ENCODE peak calls at places on chromosomes 1 and 21, in seven cellular contexts. Q is GM23248, B is HCT116, S is MM.1S, F is GM23338, Y is PC-3, V is hepatocyte. A is an unnamed sample.

GRCh38 chr1:94940738-94941137 is 13.8 kb upstream of the CNN3 start:
- DNase-seq in Q (no peak), B (no peak), S (no peak), F (no peak), Y (no peak), V (no peak), A (no peak)

GRCh38 chr1:3650248-3651010 is 526 bp upstream of the WRAP73 start:
- DNase-seq in Q (no peak), B (no peak), S (no peak), F (no peak), Y (no peak), V (no peak), A (no peak)

GRCh38 chr1:18725231-18725895 is 94.7 kb downstream of the PAX7 start:
- DNase-seq in Q (no peak), B (no peak), S (no peak), F (peak), Y (no peak), V (no peak), A (peak)

GRCh38 chr1:92747735-92748134 is 37.2 kb downstream of the EVI5 start:
- DNase-seq in Q (peak), B (no peak), S (no peak), F (no peak), Y (no peak), V (no peak), A (no peak)

GRCh38 chr1:22133928-22134324 is 9.0 kb downstream of the WNT4 start:
- DNase-seq in Q (no peak), B (no peak), S (no peak), F (peak), Y (no peak), V (no peak), A (peak)

GRCh38 chr21:31514598-31514997 is 144.9 kb upstream of the SOD1 start:
- DNase-seq in Q (no peak), B (no peak), S (no peak), F (peak), Y (no peak), V (peak), A (peak)

GRCh38 chr1:8571200-8571984 is 246.0 kb downstream of the RERE start:
- DNase-seq in Q (peak), B (no peak), S (no peak), F (no peak), Y (peak), V (peak), A (peak)

GRCh38 chr1:186091222-186091720 is 283.8 kb downstream of the TPR start:
- DNase-seq in Q (no peak), B (no peak), S (no peak), F (no peak), Y (no peak), V (no peak), A (no peak)

GRCh38 chr1:170687625-170688024 is 23.7 kb downstream of the PRRX1 start:
- DNase-seq in Q (peak), B (no peak), S (no peak), F (no peak), Y (no peak), V (no peak), A (no peak)

GRCh38 chr1:211348547-211348946 is 21.9 kb downstream of the TRAF5 start:
- DNase-seq in Q (no peak), B (no peak), S (no peak), F (no peak), Y (no peak), V (no peak), A (no peak)

GRCh38 chr21:41466024-41466820 is 40.2 kb downstream of the MX1 start:
- DNase-seq in Q (no peak), B (no peak), S (no peak), F (no peak), Y (peak), V (no peak), A (no peak)

GRCh38 chr1:228212966-228213844 is 5.4 kb downstream of the OBSCN start:
- DNase-seq in Q (peak), B (peak), S (peak), F (peak), Y (peak), V (peak), A (peak)

GRCh38 chr1:230713915-230714764 is at the start of gene AGT:
- DNase-seq in Q (peak), B (no peak), S (no peak), F (no peak), Y (peak), V (peak), A (peak)

GRCh38 chr1:183873642-183874041 is 68.7 kb downstream of the RGL1 start:
- DNase-seq in Q (no peak), B (no peak), S (no peak), F (no peak), Y (no peak), V (no peak), A (no peak)

GRCh38 chr1:200968469-200969410 is 54.8 kb downstream of the KIF21B start:
- DNase-seq in Q (no peak), B (no peak), S (no peak), F (no peak), Y (peak), V (no peak), A (no peak)

GRCh38 chr21:45026833-45027232 is 47.5 kb upstream of the ADARB1 start:
- DNase-seq in Q (no peak), B (no peak), S (no peak), F (no peak), Y (no peak), V (peak), A (peak)

GRCh38 chr1:78549366-78549765 is 58.6 kb downstream of the PTGFR start:
- DNase-seq in Q (no peak), B (no peak), S (no peak), F (no peak), Y (no peak), V (no peak), A (no peak)

GRCh38 chr1:78541479-78541878 is 50.7 kb downstream of the PTGFR start:
- DNase-seq in Q (no peak), B (no peak), S (no peak), F (no peak), Y (no peak), V (no peak), A (no peak)

GRCh38 chr1:78543941-78544630 is 53.3 kb downstream of the PTGFR start:
- DNase-seq in Q (peak), B (no peak), S (no peak), F (no peak), Y (peak), V (no peak), A (no peak)

GRCh38 chr1:78547081-78547480 is 56.3 kb downstream of the PTGFR start:
- DNase-seq in Q (no peak), B (no peak), S (no peak), F (no peak), Y (no peak), V (no peak), A (no peak)
- H3K27ac ChIP-seq in Q (no peak), B (no peak), S (no peak), F (no peak), Y (no peak), V (no peak), A (no peak)

GRCh38 chr1:51336711-51337110 is 6.3 kb upstream of the TTC39A start:
- DNase-seq in Q (no peak), B (no peak), S (no peak), F (no peak), Y (no peak), V (no peak), A (no peak)
- TF ChIP-seq EZH2 in Q (no peak), B (no peak), S (no peak), F (no peak), Y (no peak), V (no peak), A (no peak)

GRCh38 chr1:213362598-213362997 is 311.6 kb downstream of the RPS6KC1 start:
- DNase-seq in Q (no peak), B (no peak), S (no peak), F (no peak), Y (no peak), V (no peak), A (no peak)
- TF ChIP-seq EZH2phosphoT487 in Q (no peak), B (no peak), S (no peak), F (no peak), Y (no peak), V (no peak), A (no peak)

GRCh38 chr1:68121536-68121935 is 71.1 kb upstream of the DIRAS3 start:
- DNase-seq in Q (peak), B (no peak), S (no peak), F (no peak), Y (peak), V (no peak), A (no peak)
- H3K27ac ChIP-seq in Q (peak), B (no peak), S (no peak), F (no peak), Y (peak), V (no peak), A (no peak)

DNA sequence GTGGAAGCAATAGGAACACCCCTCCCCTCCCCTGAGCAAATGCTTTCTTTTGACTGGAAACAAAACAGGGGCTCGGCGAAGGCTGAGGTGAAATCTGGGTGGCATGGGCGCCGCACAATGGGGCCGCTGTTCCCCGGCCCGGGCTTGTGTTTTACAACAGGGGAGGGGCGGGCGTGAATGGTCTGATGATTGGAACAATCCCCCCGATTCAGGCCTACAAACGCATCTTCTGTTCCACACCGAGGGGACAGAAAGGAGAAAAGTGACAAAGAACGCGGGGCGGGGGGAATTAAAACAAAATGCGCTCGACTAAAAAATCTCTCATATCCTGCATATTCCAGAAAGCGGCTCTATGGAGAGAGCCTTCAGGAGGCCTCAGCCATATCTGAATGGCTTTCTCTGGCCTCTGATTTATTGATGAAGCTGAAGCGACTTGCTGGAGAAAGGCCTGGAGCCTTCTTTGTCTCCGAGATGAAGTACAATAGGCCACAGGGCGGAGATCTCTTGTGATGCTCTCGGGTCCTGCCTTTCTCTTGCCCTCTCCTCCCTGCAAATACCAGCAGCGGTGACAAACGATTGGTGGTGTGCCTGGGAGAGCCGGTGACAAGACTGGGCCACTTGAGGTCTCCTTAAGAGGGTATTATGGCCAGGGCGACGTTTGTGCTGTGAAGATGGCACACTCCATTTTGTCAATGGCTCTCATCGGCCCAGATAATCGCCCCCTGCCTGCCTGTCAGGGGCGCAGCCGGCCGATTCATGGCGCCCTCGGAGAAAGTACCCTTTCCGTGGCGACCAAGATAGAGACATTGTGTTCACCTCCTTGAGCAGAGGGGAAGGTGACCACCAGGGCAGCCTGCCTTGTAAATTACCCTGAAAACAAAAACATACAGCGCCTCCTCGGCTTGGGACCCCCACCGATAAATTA is 47.1 kb upstream of the OLIG2 start:
- DNase-seq in Q (no peak), B (no peak), S (no peak), F (no peak), Y (no peak), V (no peak), A (peak)
- TF ChIP-seq EZH2 in Q (no peak), B (no peak), S (no peak), F (no peak), Y (no peak), V (no peak), A (no peak)

GRCh38 chr1:6044481-6045109 is 1.1 kb upstream of the KCNAB2 start:
- DNase-seq in Q (no peak), B (no peak), S (no peak), F (no peak), Y (no peak), V (no peak), A (no peak)

GRCh38 chr1:6048179-6048867 is 2.6 kb downstream of the KCNAB2 start:
- DNase-seq in Q (no peak), B (no peak), S (no peak), F (no peak), Y (no peak), V (no peak), A (no peak)

GRCh38 chr1:6043561-6043960 is 2.1 kb upstream of the KCNAB2 start:
- DNase-seq in Q (no peak), B (no peak), S (no peak), F (no peak), Y (no peak), V (no peak), A (no peak)

GRCh38 chr1:6045561-6045960 is at the start of gene KCNAB2:
- DNase-seq in Q (no peak), B (no peak), S (no peak), F (no peak), Y (no peak), V (no peak), A (no peak)

DNA sequence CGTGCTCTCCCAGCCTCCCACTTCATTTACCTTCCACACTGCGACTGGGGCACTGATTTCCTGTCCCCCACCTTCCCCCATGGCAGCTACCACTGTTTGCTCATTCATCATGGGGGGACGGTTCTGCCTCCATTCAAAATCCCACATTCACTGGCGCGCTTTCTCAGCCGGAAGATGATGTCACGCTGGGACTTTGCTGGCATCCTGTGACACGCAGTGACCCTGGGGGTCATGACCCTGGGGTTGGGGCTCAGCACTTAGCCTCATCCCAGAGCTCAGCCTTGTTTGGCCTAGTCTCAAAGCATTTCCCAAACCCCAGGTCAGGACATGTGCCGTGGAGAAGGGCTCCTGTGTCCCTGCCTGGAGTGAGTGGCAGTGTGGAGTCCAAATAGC is 582 bp upstream of the KCNAB2 start:
- DNase-seq in Q (no peak), B (no peak), S (no peak), F (no peak), Y (no peak), V (no peak), A (peak)
- TF ChIP-seq EZH2phosphoT487 in Q (no peak), B (no peak), S (no peak), F (no peak), Y (no peak), V (no peak), A (no peak)

DNA sequence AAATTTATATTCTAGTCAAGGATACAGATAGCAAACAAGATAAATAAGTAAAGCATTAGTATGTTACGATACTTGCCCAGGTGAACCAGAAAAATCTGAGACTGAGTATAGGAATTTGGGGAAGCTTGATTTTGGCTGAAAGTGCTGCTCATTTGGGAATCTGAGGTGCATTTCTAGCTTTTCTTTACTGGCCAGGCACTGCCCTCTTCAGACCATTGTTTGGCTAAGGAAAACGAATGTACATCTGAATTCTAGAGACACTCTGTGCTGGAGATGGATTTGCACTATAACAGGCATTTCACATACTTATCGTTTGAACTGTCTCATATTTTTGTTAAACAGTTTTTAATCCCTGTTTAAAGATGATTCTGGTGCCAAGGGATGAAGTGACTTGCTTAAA is 23.4 kb downstream of the ARID1A start:
- DNase-seq in Q (no peak), B (no peak), S (no peak), F (no peak), Y (no peak), V (no peak), A (no peak)
- H3K27ac ChIP-seq in Q (no peak), B (no peak), S (no peak), F (no peak), Y (no peak), V (peak), A (no peak)

DNA sequence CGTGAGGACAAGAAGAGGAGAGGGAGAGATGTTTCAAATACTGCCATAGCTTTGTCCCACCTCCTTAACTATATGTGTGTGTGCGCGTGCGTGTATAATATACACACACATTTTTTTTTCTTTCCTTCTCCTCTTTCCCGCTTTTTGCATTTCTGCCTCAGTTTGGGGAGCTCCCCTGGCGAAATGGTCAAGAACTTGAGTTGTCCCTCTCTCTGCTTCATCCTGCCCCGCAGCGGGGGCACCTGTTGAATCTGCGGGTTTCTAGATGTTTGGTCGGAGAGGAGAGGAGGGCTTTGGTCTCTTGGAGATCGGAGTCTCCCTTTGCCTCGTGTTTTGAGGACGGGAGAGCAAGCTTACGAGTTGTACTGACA is 501 bp downstream of the SCCPDH start:
- DNase-seq in Q (peak), B (no peak), S (peak), F (peak), Y (peak), V (peak), A (peak)
- TF ChIP-seq EZH2 in Q (no peak), B (no peak), S (no peak), F (no peak), Y (no peak), V (no peak), A (no peak)

DNA sequence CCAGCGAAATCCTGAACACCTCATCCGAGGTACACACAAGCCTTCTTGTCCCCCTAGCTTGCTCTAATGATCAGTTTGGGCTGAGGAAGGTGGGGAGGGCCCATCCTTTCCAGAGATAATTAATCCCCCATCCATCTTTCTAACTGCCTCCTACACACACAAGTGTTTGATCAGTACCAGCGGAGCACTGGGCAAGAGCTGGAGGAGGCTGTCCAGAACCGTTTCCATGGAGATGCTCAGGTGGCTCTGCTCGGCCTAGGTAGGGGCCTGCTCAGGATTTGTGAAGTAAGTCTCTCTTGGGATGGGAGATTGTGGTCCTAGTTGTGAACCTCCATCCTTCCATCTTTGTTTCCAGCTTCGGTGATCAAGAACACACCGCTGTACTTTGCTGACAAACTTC is 5.8 kb downstream of the ANXA9 start:
- DNase-seq in Q (no peak), B (no peak), S (no peak), F (no peak), Y (no peak), V (no peak), A (no peak)
- TF ChIP-seq EZH2phosphoT487 in Q (no peak), B (no peak), S (no peak), F (no peak), Y (no peak), V (no peak), A (no peak)

A was measured in neural progenitor cell.